ENCODE peak calls at places on chromosomes 2 and 18, in six cellular contexts. P is prostate gland, V is transverse colon, R is SK-N-SH, K is sigmoid colon, B is stomach. N is an unnamed sample.

GRCh38 chr2:10363861-10364610 is 61.3 kb downstream of the HPCAL1 start:
- DNase-seq in P (no peak), V (no peak), R (no peak), K (no peak), B (no peak), N (no peak)

GRCh38 chr2:65353046-65353445 is 79.4 kb downstream of the SPRED2 start:
- DNase-seq in P (no peak), V (no peak), R (no peak), K (no peak), B (no peak), N (no peak)

GRCh38 chr2:42200534-42201227 is 31.5 kb downstream of the EML4 start:
- DNase-seq in P (no peak), V (no peak), R (no peak), K (no peak), B (no peak), N (no peak)

GRCh38 chr18:11553098-11553940 is 56.1 kb upstream of the SLC35G4 start:
- DNase-seq in P (peak; percentile 17), V (no peak), R (peak; percentile 58), K (no peak), B (no peak), N (no peak)

GRCh38 chr18:58615150-58616132 is 13.4 kb downstream of the ALPK2 start:
- DNase-seq in P (no peak), V (peak; percentile 21), R (no peak), K (no peak), B (peak; percentile 26), N (peak; percentile 24)

GRCh38 chr2:71605173-71605641 is 151.8 kb downstream of the DYSF start:
- DNase-seq in P (no peak), V (no peak), R (no peak), K (peak; percentile 37), B (peak; percentile 9), N (no peak)

GRCh38 chr2:187915810-187916209 is 361.6 kb upstream of the TFPI start:
- DNase-seq in P (no peak), V (no peak), R (no peak), K (no peak), B (no peak), N (no peak)

GRCh38 chr2:236180831-236181453 is 12.8 kb upstream of the GBX2 start:
- DNase-seq in P (no peak), V (peak; percentile 56), R (peak; percentile 84), K (peak; percentile 66), B (peak; percentile 50), N (no peak)

GRCh38 chr2:208148803-208149202 is 2.8 kb upstream of the CRYGB start:
- DNase-seq in P (no peak), V (no peak), R (no peak), K (no peak), B (no peak), N (no peak)

GRCh38 chr18:35703043-35703688 is 121.6 kb downstream of the GALNT1 start:
- DNase-seq in P (no peak), V (no peak), R (no peak), K (no peak), B (no peak), N (no peak)

GRCh38 chr2:95390881-95391321 is 11.6 kb upstream of the FAHD2A start:
- DNase-seq in P (no peak), V (no peak), R (no peak), K (peak; percentile 45), B (no peak), N (peak; percentile 11)

GRCh38 chr2:147663153-147663961 is 181.5 kb upstream of the ACVR2A start:
- DNase-seq in P (no peak), V (no peak), R (no peak), K (no peak), B (no peak), N (no peak)

GRCh38 chr2:165462433-165462832 is 7.1 kb upstream of the CSRNP3 start:
- DNase-seq in P (no peak), V (no peak), R (peak; percentile 47), K (no peak), B (no peak), N (no peak)

GRCh38 chr2:120847700-120848321 is 112.1 kb downstream of the GLI2 start:
- DNase-seq in P (peak; percentile 30), V (no peak), R (peak; percentile 84), K (peak; percentile 65), B (no peak), N (peak; percentile 77)

GRCh38 chr2:74982581-74982980 is 24.1 kb downstream of the POLE4 start:
- DNase-seq in P (no peak), V (no peak), R (no peak), K (no peak), B (no peak), N (no peak)

GRCh38 chr2:1793001-1793867 is 48.9 kb upstream of the PXDN start:
- DNase-seq in P (no peak), V (no peak), R (no peak), K (no peak), B (no peak), N (no peak)

GRCh38 chr2:1790996-1791395 is 46.7 kb upstream of the PXDN start:
- DNase-seq in P (no peak), V (no peak), R (no peak), K (no peak), B (no peak), N (no peak)

GRCh38 chr2:1790473-1790872 is 46.2 kb upstream of the PXDN start:
- DNase-seq in P (no peak), V (no peak), R (no peak), K (no peak), B (no peak), N (no peak)

GRCh38 chr2:1789610-1790009 is 45.3 kb upstream of the PXDN start:
- DNase-seq in P (no peak), V (no peak), R (no peak), K (no peak), B (no peak), N (no peak)

GRCh38 chr2:1791670-1792069 is 47.4 kb upstream of the PXDN start:
- DNase-seq in P (no peak), V (no peak), R (no peak), K (no peak), B (no peak), N (no peak)
- TF ChIP-seq POLR2AphosphoS5 in P (no peak), V (peak; percentile 25), R (no peak), K (no peak), B (no peak), N (no peak)

DNA sequence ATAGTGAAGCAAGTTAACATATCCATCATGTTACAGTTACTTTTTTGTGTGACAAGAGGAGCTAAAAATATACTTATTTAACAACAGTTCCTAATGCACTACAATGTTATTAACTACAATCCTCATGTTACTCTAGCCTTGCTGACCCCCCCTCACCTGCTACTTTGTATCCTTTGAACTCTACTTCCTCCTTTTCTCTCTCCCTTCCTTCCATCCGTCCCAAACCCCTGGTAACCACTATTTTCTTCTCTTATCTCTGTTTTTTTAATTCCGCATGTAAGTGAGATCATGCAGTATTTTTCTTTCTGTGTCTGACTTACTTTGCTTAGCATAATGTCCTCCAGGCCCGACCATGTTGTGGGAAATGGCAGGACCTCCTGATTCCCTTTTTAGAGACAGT is 59.4 kb downstream of the NPAS2 start:
- DNase-seq in P (no peak), V (no peak), R (no peak), K (no peak), B (no peak), N (no peak)
- TF ChIP-seq POLR2AphosphoS5 in P (no peak), V (no peak), R (no peak), K (no peak), B (no peak), N (no peak)

GRCh38 chr2:219572237-219573001 is at the start of gene INHA:
- DNase-seq in P (no peak), V (no peak), R (no peak), K (no peak), B (no peak), N (no peak)

GRCh38 chr2:219570924-219571310 is 422 bp downstream of the OBSL1 start:
- DNase-seq in P (no peak), V (no peak), R (no peak), K (no peak), B (no peak), N (peak; percentile 86)

GRCh38 chr2:219573166-219573565 is 1.1 kb downstream of the INHA start:
- DNase-seq in P (no peak), V (no peak), R (no peak), K (no peak), B (no peak), N (no peak)

GRCh38 chr2:219570194-219570923 is 980 bp downstream of the OBSL1 start:
- DNase-seq in P (no peak), V (peak; percentile 23), R (peak; percentile 83), K (no peak), B (no peak), N (no peak)

GRCh38 chr2:219571311-219572236 is at the start of gene OBSL1:
- DNase-seq in P (peak; percentile 57), V (peak; percentile 41), R (peak; percentile 97), K (peak; percentile 83), B (peak; percentile 63), N (peak; percentile 91)
- TF ChIP-seq POLR2AphosphoS5 in P (no peak), V (no peak), R (peak; percentile 40), K (peak; percentile 28), B (peak; percentile 11), N (no peak)

GRCh38 chr2:217802876-217803638 is 199.7 kb downstream of the TNS1 start:
- DNase-seq in P (no peak), V (no peak), R (no peak), K (peak; percentile 65), B (no peak), N (no peak)

GRCh38 chr2:217801711-217802110 is 201.1 kb downstream of the TNS1 start:
- DNase-seq in P (no peak), V (no peak), R (no peak), K (peak; percentile 66), B (no peak), N (no peak)

GRCh38 chr2:217801115-217801531 is 201.7 kb downstream of the TNS1 start:
- DNase-seq in P (no peak), V (no peak), R (peak; percentile 81), K (peak; percentile 68), B (no peak), N (no peak)

GRCh38 chr2:217803639-217803932 is 199.2 kb downstream of the TNS1 start:
- DNase-seq in P (no peak), V (no peak), R (no peak), K (no peak), B (no peak), N (peak; percentile 10)

DNA sequence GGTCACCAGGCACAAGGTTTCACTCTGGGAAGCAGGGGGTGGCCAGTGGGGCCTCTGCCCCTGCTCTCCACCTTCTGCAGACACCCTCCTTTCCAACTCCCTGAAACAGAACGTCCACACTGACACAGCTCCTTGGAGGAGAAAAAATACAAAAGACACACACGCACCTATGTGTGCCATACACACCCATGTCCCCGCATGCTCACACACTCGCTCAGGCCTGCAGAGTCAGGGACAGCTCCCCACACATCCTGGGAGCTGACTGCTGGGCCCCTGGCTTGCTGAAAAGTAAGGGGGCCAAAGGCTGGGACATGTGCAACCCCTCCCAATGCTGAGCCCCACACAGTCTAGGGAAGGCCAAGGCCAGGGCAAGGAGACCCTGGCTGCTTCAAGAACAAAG is 200.5 kb downstream of the TNS1 start:
- DNase-seq in P (no peak), V (no peak), R (no peak), K (peak; percentile 66), B (no peak), N (no peak)
- TF ChIP-seq POLR2AphosphoS5 in P (no peak), V (no peak), R (no peak), K (peak; percentile 38), B (no peak), N (peak; percentile 20)

N was measured in upper lobe of left lung.